ENCODE peak calls at places on chromosomes 6 and 20, in six cellular contexts. One of them, this sample, is unnamed.

GRCh38 chr6:45378324-45378926 is 691 bp upstream of the SUPT3H start:
- DNase-seq in C1 segment of cervical spinal cord: no peak
- DNase-seq in T47D: no peak
- DNase-seq in T-helper 2 cell: no peak
- DNase-seq in astrocyte of the spinal cord: peak
- DNase-seq in NCI-H1694: peak
- DNase-seq in this sample: no peak

GRCh38 chr20:12113468-12114371 is 196.0 kb downstream of the BTBD3 start:
- DNase-seq in C1 segment of cervical spinal cord: no peak
- DNase-seq in T47D: peak
- DNase-seq in T-helper 2 cell: no peak
- DNase-seq in astrocyte of the spinal cord: peak
- DNase-seq in NCI-H1694: no peak
- DNase-seq in this sample: no peak

GRCh38 chr20:42026599-42026998 is 408.4 kb upstream of the CHD6 start:
- DNase-seq in C1 segment of cervical spinal cord: no peak
- DNase-seq in T47D: no peak
- DNase-seq in T-helper 2 cell: no peak
- DNase-seq in astrocyte of the spinal cord: no peak
- DNase-seq in NCI-H1694: no peak
- DNase-seq in this sample: no peak

GRCh38 chr6:33958863-33959651 is 155.3 kb upstream of the MLN start:
- DNase-seq in C1 segment of cervical spinal cord: no peak
- DNase-seq in T47D: no peak
- DNase-seq in T-helper 2 cell: no peak
- DNase-seq in astrocyte of the spinal cord: no peak
- DNase-seq in NCI-H1694: peak
- DNase-seq in this sample: no peak

GRCh38 chr6:3264356-3264755 is 5.6 kb downstream of the PSMG4 start:
- DNase-seq in C1 segment of cervical spinal cord: no peak
- DNase-seq in T47D: no peak
- DNase-seq in T-helper 2 cell: no peak
- DNase-seq in astrocyte of the spinal cord: no peak
- DNase-seq in NCI-H1694: no peak
- DNase-seq in this sample: no peak

GRCh38 chr20:20399705-20400104 is 31.8 kb downstream of the INSM1 start:
- DNase-seq in C1 segment of cervical spinal cord: no peak
- DNase-seq in T47D: no peak
- DNase-seq in T-helper 2 cell: no peak
- DNase-seq in astrocyte of the spinal cord: no peak
- DNase-seq in NCI-H1694: no peak
- DNase-seq in this sample: no peak

GRCh38 chr20:34824861-34825529 is 456 bp downstream of the NCOA6 start:
- DNase-seq in C1 segment of cervical spinal cord: peak
- DNase-seq in T47D: peak
- DNase-seq in T-helper 2 cell: peak
- DNase-seq in astrocyte of the spinal cord: peak
- DNase-seq in NCI-H1694: no peak
- DNase-seq in this sample: peak

GRCh38 chr20:14698125-14698524 is 360.7 kb upstream of the FLRT3 start:
- DNase-seq in C1 segment of cervical spinal cord: no peak
- DNase-seq in T47D: no peak
- DNase-seq in T-helper 2 cell: no peak
- DNase-seq in astrocyte of the spinal cord: no peak
- DNase-seq in NCI-H1694: no peak
- DNase-seq in this sample: no peak

GRCh38 chr6:16669227-16669626 is 92.0 kb downstream of the ATXN1 start:
- DNase-seq in C1 segment of cervical spinal cord: no peak
- DNase-seq in T47D: no peak
- DNase-seq in T-helper 2 cell: no peak
- DNase-seq in astrocyte of the spinal cord: peak
- DNase-seq in NCI-H1694: no peak
- DNase-seq in this sample: no peak

GRCh38 chr6:11659757-11660156 is 118.8 kb downstream of the ADTRP start:
- DNase-seq in C1 segment of cervical spinal cord: no peak
- DNase-seq in T47D: no peak
- DNase-seq in T-helper 2 cell: no peak
- DNase-seq in astrocyte of the spinal cord: no peak
- DNase-seq in NCI-H1694: no peak
- DNase-seq in this sample: no peak